ENCODE peak calls at places on chromosomes 5 and 9, in ten cellular contexts. One of them, this sample, is unnamed.

GRCh38 chr5:169574147-169574646 is 9.4 kb upstream of the SPDL1 start:
- DNase-seq in NCI-H510A treated with DMSO at 0.1 percent for 48 hours: no peak
- DNase-seq in T-helper 17 cell: no peak
- DNase-seq in germinal center: no peak
- DNase-seq in stimulated activated CD4-positive, alpha-beta T cell treated with anti-CD3 and anti-CD28 coated beads, TNF-alpha, amount 100 ng/mL, for 1 hour: no peak
- DNase-seq in Ammon's horn: no peak
- DNase-seq in AG04450: no peak
- DNase-seq in NCI-H1930: no peak
- DNase-seq in activated T-helper 9 cell treated with anti-CD3 and anti-CD28 coated beads, Interleukin-2, amount 50 U/mL, for 16 hours: no peak
- DNase-seq in lower leg skin: no peak
- DNase-seq in this sample: no peak

GRCh38 chr9:4986291-4986690 is 1.2 kb downstream of the JAK2 start:
- DNase-seq in NCI-H510A treated with DMSO at 0.1 percent for 48 hours: no peak
- DNase-seq in T-helper 17 cell: no peak
- DNase-seq in germinal center: no peak
- DNase-seq in stimulated activated CD4-positive, alpha-beta T cell treated with anti-CD3 and anti-CD28 coated beads, TNF-alpha, amount 100 ng/mL, for 1 hour: no peak
- DNase-seq in Ammon's horn: no peak
- DNase-seq in AG04450: no peak
- DNase-seq in NCI-H1930: no peak
- DNase-seq in activated T-helper 9 cell treated with anti-CD3 and anti-CD28 coated beads, Interleukin-2, amount 50 U/mL, for 16 hours: no peak
- DNase-seq in lower leg skin: no peak
- DNase-seq in this sample: no peak

GRCh38 chr5:54743581-54743980 is 226.0 kb downstream of the SNX18 start:
- DNase-seq in NCI-H510A treated with DMSO at 0.1 percent for 48 hours: no peak
- DNase-seq in T-helper 17 cell: no peak
- DNase-seq in germinal center: no peak
- DNase-seq in stimulated activated CD4-positive, alpha-beta T cell treated with anti-CD3 and anti-CD28 coated beads, TNF-alpha, amount 100 ng/mL, for 1 hour: no peak
- DNase-seq in Ammon's horn: no peak
- DNase-seq in AG04450: no peak
- DNase-seq in NCI-H1930: no peak
- DNase-seq in activated T-helper 9 cell treated with anti-CD3 and anti-CD28 coated beads, Interleukin-2, amount 50 U/mL, for 16 hours: no peak
- DNase-seq in lower leg skin: no peak
- DNase-seq in this sample: no peak

GRCh38 chr9:113525208-113525607 is 61.7 kb downstream of the RGS3 start:
- DNase-seq in NCI-H510A treated with DMSO at 0.1 percent for 48 hours: no peak
- DNase-seq in T-helper 17 cell: no peak
- DNase-seq in germinal center: no peak
- DNase-seq in stimulated activated CD4-positive, alpha-beta T cell treated with anti-CD3 and anti-CD28 coated beads, TNF-alpha, amount 100 ng/mL, for 1 hour: no peak
- DNase-seq in Ammon's horn: no peak
- DNase-seq in AG04450: no peak
- DNase-seq in NCI-H1930: no peak
- DNase-seq in activated T-helper 9 cell treated with anti-CD3 and anti-CD28 coated beads, Interleukin-2, amount 50 U/mL, for 16 hours: no peak
- DNase-seq in lower leg skin: no peak
- DNase-seq in this sample: no peak

GRCh38 chr5:75275736-75276135 is 39.1 kb upstream of the ANKRD31 start:
- DNase-seq in NCI-H510A treated with DMSO at 0.1 percent for 48 hours: no peak
- DNase-seq in T-helper 17 cell: no peak
- DNase-seq in germinal center: no peak
- DNase-seq in stimulated activated CD4-positive, alpha-beta T cell treated with anti-CD3 and anti-CD28 coated beads, TNF-alpha, amount 100 ng/mL, for 1 hour: no peak
- DNase-seq in Ammon's horn: no peak
- DNase-seq in AG04450: no peak
- DNase-seq in NCI-H1930: no peak
- DNase-seq in activated T-helper 9 cell treated with anti-CD3 and anti-CD28 coated beads, Interleukin-2, amount 50 U/mL, for 16 hours: no peak
- DNase-seq in lower leg skin: no peak
- DNase-seq in this sample: no peak

GRCh38 chr5:57476743-57477142 is 5.9 kb downstream of the ACTBL2 start:
- DNase-seq in NCI-H510A treated with DMSO at 0.1 percent for 48 hours: no peak
- DNase-seq in T-helper 17 cell: no peak
- DNase-seq in germinal center: no peak
- DNase-seq in stimulated activated CD4-positive, alpha-beta T cell treated with anti-CD3 and anti-CD28 coated beads, TNF-alpha, amount 100 ng/mL, for 1 hour: no peak
- DNase-seq in Ammon's horn: no peak
- DNase-seq in AG04450: no peak
- DNase-seq in NCI-H1930: no peak
- DNase-seq in activated T-helper 9 cell treated with anti-CD3 and anti-CD28 coated beads, Interleukin-2, amount 50 U/mL, for 16 hours: no peak
- DNase-seq in lower leg skin: no peak
- DNase-seq in this sample: no peak

GRCh38 chr9:114981095-114981494 is 50.7 kb upstream of the TNFSF8 start:
- DNase-seq in NCI-H510A treated with DMSO at 0.1 percent for 48 hours: no peak
- DNase-seq in T-helper 17 cell: no peak
- DNase-seq in germinal center: no peak
- DNase-seq in stimulated activated CD4-positive, alpha-beta T cell treated with anti-CD3 and anti-CD28 coated beads, TNF-alpha, amount 100 ng/mL, for 1 hour: no peak
- DNase-seq in Ammon's horn: no peak
- DNase-seq in AG04450: no peak
- DNase-seq in NCI-H1930: no peak
- DNase-seq in activated T-helper 9 cell treated with anti-CD3 and anti-CD28 coated beads, Interleukin-2, amount 50 U/mL, for 16 hours: no peak
- DNase-seq in lower leg skin: no peak
- DNase-seq in this sample: no peak

GRCh38 chr5:169150108-169150507 is 150.8 kb downstream of the SLIT3 start:
- DNase-seq in NCI-H510A treated with DMSO at 0.1 percent for 48 hours: no peak
- DNase-seq in T-helper 17 cell: no peak
- DNase-seq in germinal center: no peak
- DNase-seq in stimulated activated CD4-positive, alpha-beta T cell treated with anti-CD3 and anti-CD28 coated beads, TNF-alpha, amount 100 ng/mL, for 1 hour: no peak
- DNase-seq in Ammon's horn: no peak
- DNase-seq in AG04450: no peak
- DNase-seq in NCI-H1930: no peak
- DNase-seq in activated T-helper 9 cell treated with anti-CD3 and anti-CD28 coated beads, Interleukin-2, amount 50 U/mL, for 16 hours: no peak
- DNase-seq in lower leg skin: no peak
- DNase-seq in this sample: no peak

GRCh38 chr5:147483961-147484707 is 25.7 kb downstream of the DPYSL3 start:
- DNase-seq in NCI-H510A treated with DMSO at 0.1 percent for 48 hours: peak
- DNase-seq in T-helper 17 cell: no peak
- DNase-seq in germinal center: no peak
- DNase-seq in stimulated activated CD4-positive, alpha-beta T cell treated with anti-CD3 and anti-CD28 coated beads, TNF-alpha, amount 100 ng/mL, for 1 hour: no peak
- DNase-seq in Ammon's horn: peak
- DNase-seq in AG04450: peak
- DNase-seq in NCI-H1930: peak
- DNase-seq in activated T-helper 9 cell treated with anti-CD3 and anti-CD28 coated beads, Interleukin-2, amount 50 U/mL, for 16 hours: no peak
- DNase-seq in lower leg skin: peak
- DNase-seq in this sample: no peak

GRCh38 chr9:131578778-131579504 is 33.6 kb downstream of the PRRT1B start:
- DNase-seq in NCI-H510A treated with DMSO at 0.1 percent for 48 hours: no peak
- DNase-seq in T-helper 17 cell: no peak
- DNase-seq in germinal center: peak
- DNase-seq in stimulated activated CD4-positive, alpha-beta T cell treated with anti-CD3 and anti-CD28 coated beads, TNF-alpha, amount 100 ng/mL, for 1 hour: peak
- DNase-seq in Ammon's horn: peak
- DNase-seq in AG04450: no peak
- DNase-seq in NCI-H1930: no peak
- DNase-seq in activated T-helper 9 cell treated with anti-CD3 and anti-CD28 coated beads, Interleukin-2, amount 50 U/mL, for 16 hours: no peak
- DNase-seq in lower leg skin: no peak
- DNase-seq in this sample: no peak

GRCh38 chr9:70477146-70477745 is 62.8 kb upstream of the KLF9 start:
- DNase-seq in NCI-H510A treated with DMSO at 0.1 percent for 48 hours: no peak
- DNase-seq in T-helper 17 cell: no peak
- DNase-seq in germinal center: no peak
- DNase-seq in stimulated activated CD4-positive, alpha-beta T cell treated with anti-CD3 and anti-CD28 coated beads, TNF-alpha, amount 100 ng/mL, for 1 hour: no peak
- DNase-seq in Ammon's horn: no peak
- DNase-seq in AG04450: no peak
- DNase-seq in NCI-H1930: no peak
- DNase-seq in activated T-helper 9 cell treated with anti-CD3 and anti-CD28 coated beads, Interleukin-2, amount 50 U/mL, for 16 hours: no peak
- DNase-seq in lower leg skin: no peak
- DNase-seq in this sample: no peak

GRCh38 chr5:41875121-41875520 is 4.9 kb upstream of the OXCT1 start:
- DNase-seq in NCI-H510A treated with DMSO at 0.1 percent for 48 hours: no peak
- DNase-seq in T-helper 17 cell: no peak
- DNase-seq in germinal center: no peak
- DNase-seq in stimulated activated CD4-positive, alpha-beta T cell treated with anti-CD3 and anti-CD28 coated beads, TNF-alpha, amount 100 ng/mL, for 1 hour: no peak
- DNase-seq in Ammon's horn: no peak
- DNase-seq in AG04450: no peak
- DNase-seq in NCI-H1930: no peak
- DNase-seq in activated T-helper 9 cell treated with anti-CD3 and anti-CD28 coated beads, Interleukin-2, amount 50 U/mL, for 16 hours: no peak
- DNase-seq in lower leg skin: no peak
- DNase-seq in this sample: no peak

GRCh38 chr9:2281803-2282185 is 266.6 kb downstream of the SMARCA2 start:
- DNase-seq in NCI-H510A treated with DMSO at 0.1 percent for 48 hours: no peak
- DNase-seq in T-helper 17 cell: no peak
- DNase-seq in germinal center: no peak
- DNase-seq in stimulated activated CD4-positive, alpha-beta T cell treated with anti-CD3 and anti-CD28 coated beads, TNF-alpha, amount 100 ng/mL, for 1 hour: no peak
- DNase-seq in Ammon's horn: no peak
- DNase-seq in AG04450: no peak
- DNase-seq in NCI-H1930: no peak
- DNase-seq in activated T-helper 9 cell treated with anti-CD3 and anti-CD28 coated beads, Interleukin-2, amount 50 U/mL, for 16 hours: no peak
- DNase-seq in lower leg skin: no peak
- DNase-seq in this sample: no peak

GRCh38 chr5:156475831-156476551 is 149.0 kb downstream of the SGCD start:
- DNase-seq in NCI-H510A treated with DMSO at 0.1 percent for 48 hours: no peak
- DNase-seq in T-helper 17 cell: no peak
- DNase-seq in germinal center: no peak
- DNase-seq in stimulated activated CD4-positive, alpha-beta T cell treated with anti-CD3 and anti-CD28 coated beads, TNF-alpha, amount 100 ng/mL, for 1 hour: no peak
- DNase-seq in Ammon's horn: peak
- DNase-seq in AG04450: peak
- DNase-seq in NCI-H1930: no peak
- DNase-seq in activated T-helper 9 cell treated with anti-CD3 and anti-CD28 coated beads, Interleukin-2, amount 50 U/mL, for 16 hours: no peak
- DNase-seq in lower leg skin: peak
- DNase-seq in this sample: peak

GRCh38 chr5:3613726-3614125 is 18.1 kb downstream of the IRX1 start:
- DNase-seq in NCI-H510A treated with DMSO at 0.1 percent for 48 hours: no peak
- DNase-seq in T-helper 17 cell: no peak
- DNase-seq in germinal center: no peak
- DNase-seq in stimulated activated CD4-positive, alpha-beta T cell treated with anti-CD3 and anti-CD28 coated beads, TNF-alpha, amount 100 ng/mL, for 1 hour: no peak
- DNase-seq in Ammon's horn: no peak
- DNase-seq in AG04450: no peak
- DNase-seq in NCI-H1930: no peak
- DNase-seq in activated T-helper 9 cell treated with anti-CD3 and anti-CD28 coated beads, Interleukin-2, amount 50 U/mL, for 16 hours: no peak
- DNase-seq in lower leg skin: no peak
- DNase-seq in this sample: no peak

GRCh38 chr9:90457386-90458080 is 185.1 kb downstream of the DIRAS2 start:
- DNase-seq in NCI-H510A treated with DMSO at 0.1 percent for 48 hours: no peak
- DNase-seq in T-helper 17 cell: no peak
- DNase-seq in germinal center: no peak
- DNase-seq in stimulated activated CD4-positive, alpha-beta T cell treated with anti-CD3 and anti-CD28 coated beads, TNF-alpha, amount 100 ng/mL, for 1 hour: no peak
- DNase-seq in Ammon's horn: no peak
- DNase-seq in AG04450: no peak
- DNase-seq in NCI-H1930: no peak
- DNase-seq in activated T-helper 9 cell treated with anti-CD3 and anti-CD28 coated beads, Interleukin-2, amount 50 U/mL, for 16 hours: no peak
- DNase-seq in lower leg skin: no peak
- DNase-seq in this sample: no peak

GRCh38 chr5:141672856-141673813 is 8.9 kb downstream of the ARAP3 start:
- DNase-seq in NCI-H510A treated with DMSO at 0.1 percent for 48 hours: no peak
- DNase-seq in T-helper 17 cell: no peak
- DNase-seq in germinal center: no peak
- DNase-seq in stimulated activated CD4-positive, alpha-beta T cell treated with anti-CD3 and anti-CD28 coated beads, TNF-alpha, amount 100 ng/mL, for 1 hour: no peak
- DNase-seq in Ammon's horn: peak
- DNase-seq in AG04450: no peak
- DNase-seq in NCI-H1930: no peak
- DNase-seq in activated T-helper 9 cell treated with anti-CD3 and anti-CD28 coated beads, Interleukin-2, amount 50 U/mL, for 16 hours: no peak
- DNase-seq in lower leg skin: no peak
- DNase-seq in this sample: no peak

GRCh38 chr9:106862115-106862945 is 636 bp upstream of the ZNF462 start:
- DNase-seq in NCI-H510A treated with DMSO at 0.1 percent for 48 hours: peak
- DNase-seq in T-helper 17 cell: no peak
- DNase-seq in germinal center: no peak
- DNase-seq in stimulated activated CD4-positive, alpha-beta T cell treated with anti-CD3 and anti-CD28 coated beads, TNF-alpha, amount 100 ng/mL, for 1 hour: no peak
- DNase-seq in Ammon's horn: peak
- DNase-seq in AG04450: no peak
- DNase-seq in NCI-H1930: no peak
- DNase-seq in activated T-helper 9 cell treated with anti-CD3 and anti-CD28 coated beads, Interleukin-2, amount 50 U/mL, for 16 hours: no peak
- DNase-seq in lower leg skin: no peak
- DNase-seq in this sample: no peak

GRCh38 chr5:158758666-158759065 is 341.1 kb downstream of the EBF1 start:
- DNase-seq in NCI-H510A treated with DMSO at 0.1 percent for 48 hours: no peak
- DNase-seq in T-helper 17 cell: no peak
- DNase-seq in germinal center: no peak
- DNase-seq in stimulated activated CD4-positive, alpha-beta T cell treated with anti-CD3 and anti-CD28 coated beads, TNF-alpha, amount 100 ng/mL, for 1 hour: no peak
- DNase-seq in Ammon's horn: no peak
- DNase-seq in AG04450: no peak
- DNase-seq in NCI-H1930: no peak
- DNase-seq in activated T-helper 9 cell treated with anti-CD3 and anti-CD28 coated beads, Interleukin-2, amount 50 U/mL, for 16 hours: no peak
- DNase-seq in lower leg skin: no peak
- DNase-seq in this sample: no peak

GRCh38 chr9:7370378-7370777 is 429.2 kb downstream of the DMAC1 start:
- DNase-seq in NCI-H510A treated with DMSO at 0.1 percent for 48 hours: no peak
- DNase-seq in T-helper 17 cell: no peak
- DNase-seq in germinal center: no peak
- DNase-seq in stimulated activated CD4-positive, alpha-beta T cell treated with anti-CD3 and anti-CD28 coated beads, TNF-alpha, amount 100 ng/mL, for 1 hour: no peak
- DNase-seq in Ammon's horn: peak
- DNase-seq in AG04450: no peak
- DNase-seq in NCI-H1930: no peak
- DNase-seq in activated T-helper 9 cell treated with anti-CD3 and anti-CD28 coated beads, Interleukin-2, amount 50 U/mL, for 16 hours: no peak
- DNase-seq in lower leg skin: no peak
- DNase-seq in this sample: no peak

This sample was measured in ascending aorta.